ENCODE peak calls at places on chromosomes 7 and 10, in six cellular contexts. S is IMR-90, F is H9, G is H1, D is mesenchymal stem cell, I is trophoblast cell. T is an unnamed sample.

GRCh38 chr7:140348161-140348849 is 50.0 kb downstream of the SLC37A3 start:
- DNase-seq in S (peak), F (no peak), G (no peak), D (no peak), I (no peak), T (no peak)

GRCh38 chr10:128097783-128098182 is 28.4 kb downstream of the MKI67 start:
- DNase-seq in S (no peak), F (no peak), G (no peak), D (no peak), I (no peak), T (no peak)

GRCh38 chr7:50864694-50865093 is 82.0 kb upstream of the GRB10 start:
- DNase-seq in S (no peak), F (no peak), G (no peak), D (no peak), I (no peak), T (peak)

GRCh38 chr7:105677803-105678583 is 96.7 kb upstream of the EFCAB10 start:
- DNase-seq in S (no peak), F (no peak), G (no peak), D (no peak), I (no peak), T (no peak)

GRCh38 chr10:129764011-129764900 is 199.8 kb downstream of the EBF3 start:
- DNase-seq in S (no peak), F (peak), G (no peak), D (no peak), I (no peak), T (no peak)

GRCh38 chr7:17640730-17641377 is 299.4 kb downstream of the SNX13 start:
- DNase-seq in S (peak), F (no peak), G (no peak), D (peak), I (peak), T (peak)

GRCh38 chr7:44531421-44532380 is 9.4 kb downstream of the NPC1L1 start:
- DNase-seq in S (no peak), F (no peak), G (no peak), D (no peak), I (no peak), T (no peak)

GRCh38 chr7:602341-603141 is 82.9 kb upstream of the PDGFA start:
- DNase-seq in S (no peak), F (no peak), G (no peak), D (no peak), I (peak), T (no peak)

GRCh38 chr10:133278577-133279265 is 2.1 kb upstream of the ADAM8 start:
- DNase-seq in S (peak), F (no peak), G (no peak), D (peak), I (peak), T (no peak)

GRCh38 chr10:110568055-110568735 is 700 bp downstream of the SMC3 start:
- DNase-seq in S (no peak), F (peak), G (no peak), D (peak), I (peak), T (no peak)

GRCh38 chr10:131728829-131729228 is 172.0 kb upstream of the PPP2R2D start:
- DNase-seq in S (no peak), F (peak), G (no peak), D (no peak), I (no peak), T (no peak)

GRCh38 chr10:68406111-68406814 is 814 bp downstream of the RUFY2 start:
- DNase-seq in S (peak), F (peak), G (no peak), D (peak), I (peak), T (peak)

GRCh38 chr7:117097860-117098259 is 144.6 kb downstream of the ST7 start:
- DNase-seq in S (no peak), F (no peak), G (no peak), D (no peak), I (no peak), T (no peak)
- H4K91ac ChIP-seq in S (peak), F (no peak), G (no peak), D (no peak), I (no peak), T (no peak)

GRCh38 chr7:107907790-107908189 is 16.8 kb downstream of the DLD start:
- DNase-seq in S (no peak), F (no peak), G (no peak), D (no peak), I (no peak), T (no peak)
- H4K91ac ChIP-seq in S (no peak), F (no peak), G (no peak), D (no peak), I (no peak), T (no peak)

GRCh38 chr10:126770809-126771208 is 100.3 kb upstream of the C10orf90 start:
- DNase-seq in S (no peak), F (no peak), G (no peak), D (no peak), I (no peak), T (no peak)
- H4K91ac ChIP-seq in S (no peak), F (no peak), G (no peak), D (no peak), I (no peak), T (no peak)

GRCh38 chr10:22135591-22135990 is 82.2 kb downstream of the EBLN1 start:
- DNase-seq in S (no peak), F (no peak), G (no peak), D (no peak), I (no peak), T (no peak)
- H4K91ac ChIP-seq in S (no peak), F (no peak), G (no peak), D (no peak), I (no peak), T (no peak)

GRCh38 chr7:148456351-148456750 is 134.2 kb upstream of the C7orf33 start:
- DNase-seq in S (no peak), F (no peak), G (no peak), D (no peak), I (no peak), T (no peak)
- H4K91ac ChIP-seq in S (no peak), F (no peak), G (no peak), D (no peak), I (peak), T (no peak)

GRCh38 chr7:28110427-28111012 is 70.1 kb downstream of the JAZF1 start:
- DNase-seq in S (no peak), F (no peak), G (no peak), D (no peak), I (no peak), T (no peak)
- H4K91ac ChIP-seq in S (no peak), F (no peak), G (no peak), D (no peak), I (no peak), T (no peak)

GRCh38 chr7:154182361-154182760 is 130.2 kb downstream of the DPP6 start:
- DNase-seq in S (no peak), F (no peak), G (no peak), D (no peak), I (no peak), T (no peak)
- H4K91ac ChIP-seq in S (no peak), F (no peak), G (no peak), D (no peak), I (no peak), T (no peak)

DNA sequence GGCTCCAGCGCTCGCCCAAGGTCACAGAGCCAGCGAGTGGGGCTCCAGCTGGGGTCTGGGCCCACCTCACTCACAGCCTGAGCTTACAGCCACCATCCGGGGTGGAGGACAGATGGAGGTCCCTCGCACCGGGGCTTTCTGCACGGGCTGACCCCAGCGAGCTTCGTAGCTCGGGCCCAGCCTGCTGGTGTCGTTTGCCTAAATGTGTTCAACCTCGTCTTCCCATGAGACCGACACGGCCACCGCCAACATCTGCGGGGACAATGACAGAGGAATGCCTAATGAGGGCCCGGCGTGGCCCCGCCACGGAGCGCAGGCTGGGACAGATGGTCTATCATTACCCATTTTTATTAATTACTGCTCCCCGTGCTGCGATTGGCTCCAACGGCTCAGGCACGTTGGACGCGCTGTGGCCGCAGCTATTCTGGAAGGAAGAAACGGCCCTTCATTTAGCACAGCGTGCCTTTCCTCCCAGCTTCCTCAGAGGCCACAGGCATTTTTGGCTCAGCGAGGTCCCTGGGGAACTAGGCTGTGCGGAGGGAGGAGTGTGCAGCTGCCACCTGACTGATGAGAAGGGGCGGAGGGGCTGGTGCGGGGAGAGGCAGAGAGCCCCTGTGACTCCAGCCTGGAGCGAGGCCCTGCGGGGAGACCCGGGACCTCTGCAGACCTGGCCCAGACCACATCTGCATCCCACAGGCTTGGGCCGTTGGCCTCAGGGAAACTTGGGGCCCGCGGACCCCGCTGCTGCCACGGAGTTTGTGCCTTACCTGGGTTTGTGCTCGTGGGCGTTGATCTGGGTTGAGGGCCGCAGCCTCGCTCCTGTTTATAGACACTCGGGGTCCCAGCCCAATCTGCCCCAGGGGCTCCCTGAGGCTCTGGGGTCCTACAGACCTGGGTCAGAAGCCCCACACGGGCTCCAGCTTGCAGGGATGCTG is 22.9 kb upstream of the ELFN1 start:
- DNase-seq in S (no peak), F (no peak), G (no peak), D (no peak), I (no peak), T (no peak)
- H4K91ac ChIP-seq in S (no peak), F (no peak), G (no peak), D (no peak), I (no peak), T (no peak)

GRCh38 chr10:77212632-77213031 is 425.0 kb downstream of the KCNMA1 start:
- DNase-seq in S (no peak), F (no peak), G (no peak), D (no peak), I (no peak), T (no peak)
- H4K91ac ChIP-seq in S (no peak), F (no peak), G (no peak), D (no peak), I (no peak), T (no peak)

GRCh38 chr10:3068201-3068967 is 1.0 kb downstream of the PFKP start:
- DNase-seq in S (peak), F (no peak), G (no peak), D (peak), I (peak), T (no peak)

GRCh38 chr10:3068968-3069737 is 1.8 kb downstream of the PFKP start:
- DNase-seq in S (peak), F (no peak), G (no peak), D (peak), I (no peak), T (no peak)

GRCh38 chr10:3071405-3072198 is 4.3 kb downstream of the PFKP start:
- DNase-seq in S (peak), F (no peak), G (no peak), D (peak), I (peak), T (no peak)

GRCh38 chr10:3067859-3068179 is 471 bp downstream of the PFKP start:
- DNase-seq in S (no peak), F (no peak), G (no peak), D (peak), I (no peak), T (no peak)

DNA sequence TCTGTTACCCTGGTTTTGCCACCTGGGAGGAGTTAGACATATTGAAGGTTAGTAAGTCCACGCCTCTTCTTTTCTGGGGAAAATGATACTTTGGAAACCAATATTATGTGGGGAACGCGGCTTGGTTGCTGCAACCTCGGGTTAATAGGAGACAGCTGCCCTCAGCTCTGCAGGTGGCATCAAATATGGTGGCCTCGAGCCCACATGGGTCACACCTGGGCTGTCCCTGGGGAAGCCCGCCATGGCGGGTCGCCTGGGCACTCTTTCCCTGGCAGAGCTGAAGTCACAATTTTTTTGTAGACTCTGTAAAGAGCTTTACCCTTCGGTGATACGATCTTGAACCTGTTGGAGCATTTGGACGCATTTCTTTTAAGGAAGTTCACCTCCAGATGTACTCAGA is 2.5 kb downstream of the PFKP start:
- DNase-seq in S (no peak), F (no peak), G (no peak), D (no peak), I (no peak), T (no peak)
- H4K91ac ChIP-seq in S (no peak), F (no peak), G (no peak), D (no peak), I (no peak), T (no peak)

T was measured in neuronal stem cell.